ENCODE peak calls at places on chromosomes 1 and 21, in seven cellular contexts. One of them, this sample, is unnamed.

GRCh38 chr1:208885046-208885445 is 640.9 kb upstream of the PLXNA2 start:
- DNase-seq in GM03348: no peak
- DNase-seq in iris pigment epithelial cell: no peak
- DNase-seq in putamen: no peak
- DNase-seq in AG09319: no peak
- DNase-seq in stimulated activated CD4-positive, alpha-beta T cell treated with anti-CD3 and anti-CD28 coated beads, Interleukin-2, amount 100 ng/mL, for 48 hours: no peak
- DNase-seq in germinal center: no peak
- DNase-seq in this sample: no peak

GRCh38 chr1:66436378-66437135 is 97.4 kb upstream of the SGIP1 start:
- DNase-seq in GM03348: peak; percentile 71
- DNase-seq in iris pigment epithelial cell: peak; percentile 88
- DNase-seq in putamen: no peak
- DNase-seq in AG09319: peak; percentile 85
- DNase-seq in stimulated activated CD4-positive, alpha-beta T cell treated with anti-CD3 and anti-CD28 coated beads, Interleukin-2, amount 100 ng/mL, for 48 hours: peak; percentile 43
- DNase-seq in germinal center: peak; percentile 42
- DNase-seq in this sample: peak; percentile 88

GRCh38 chr1:53411541-53412152 is 47.6 kb upstream of the DMRTB1 start:
- DNase-seq in GM03348: no peak
- DNase-seq in iris pigment epithelial cell: peak; percentile 33
- DNase-seq in putamen: no peak
- DNase-seq in AG09319: no peak
- DNase-seq in stimulated activated CD4-positive, alpha-beta T cell treated with anti-CD3 and anti-CD28 coated beads, Interleukin-2, amount 100 ng/mL, for 48 hours: no peak
- DNase-seq in germinal center: no peak
- DNase-seq in this sample: no peak

GRCh38 chr1:31703431-31704260 is at the start of gene COL16A1:
- DNase-seq in GM03348: peak; percentile 94
- DNase-seq in iris pigment epithelial cell: peak; percentile 16
- DNase-seq in putamen: peak; percentile 59
- DNase-seq in AG09319: no peak
- DNase-seq in stimulated activated CD4-positive, alpha-beta T cell treated with anti-CD3 and anti-CD28 coated beads, Interleukin-2, amount 100 ng/mL, for 48 hours: no peak
- DNase-seq in germinal center: peak; percentile 24
- DNase-seq in this sample: no peak

GRCh38 chr1:229699613-229700242 is 73.7 kb downstream of the URB2 start:
- DNase-seq in GM03348: no peak
- DNase-seq in iris pigment epithelial cell: peak; percentile 25
- DNase-seq in putamen: no peak
- DNase-seq in AG09319: no peak
- DNase-seq in stimulated activated CD4-positive, alpha-beta T cell treated with anti-CD3 and anti-CD28 coated beads, Interleukin-2, amount 100 ng/mL, for 48 hours: no peak
- DNase-seq in germinal center: no peak
- DNase-seq in this sample: no peak

GRCh38 chr1:7610106-7610731 is 160.9 kb upstream of the VAMP3 start:
- DNase-seq in GM03348: no peak
- DNase-seq in iris pigment epithelial cell: no peak
- DNase-seq in putamen: no peak
- DNase-seq in AG09319: no peak
- DNase-seq in stimulated activated CD4-positive, alpha-beta T cell treated with anti-CD3 and anti-CD28 coated beads, Interleukin-2, amount 100 ng/mL, for 48 hours: no peak
- DNase-seq in germinal center: no peak
- DNase-seq in this sample: no peak

GRCh38 chr1:169727307-169727706 is 6.6 kb downstream of the SELE start:
- DNase-seq in GM03348: no peak
- DNase-seq in iris pigment epithelial cell: no peak
- DNase-seq in putamen: no peak
- DNase-seq in AG09319: no peak
- DNase-seq in stimulated activated CD4-positive, alpha-beta T cell treated with anti-CD3 and anti-CD28 coated beads, Interleukin-2, amount 100 ng/mL, for 48 hours: no peak
- DNase-seq in germinal center: no peak
- DNase-seq in this sample: no peak

GRCh38 chr21:42245348-42246185 is 26.6 kb downstream of the ABCG1 start:
- DNase-seq in GM03348: no peak
- DNase-seq in iris pigment epithelial cell: no peak
- DNase-seq in putamen: no peak
- DNase-seq in AG09319: no peak
- DNase-seq in stimulated activated CD4-positive, alpha-beta T cell treated with anti-CD3 and anti-CD28 coated beads, Interleukin-2, amount 100 ng/mL, for 48 hours: no peak
- DNase-seq in germinal center: no peak
- DNase-seq in this sample: no peak

GRCh38 chr1:226093621-226094020 is 31.1 kb downstream of the H3-3A start:
- DNase-seq in GM03348: no peak
- DNase-seq in iris pigment epithelial cell: no peak
- DNase-seq in putamen: no peak
- DNase-seq in AG09319: no peak
- DNase-seq in stimulated activated CD4-positive, alpha-beta T cell treated with anti-CD3 and anti-CD28 coated beads, Interleukin-2, amount 100 ng/mL, for 48 hours: no peak
- DNase-seq in germinal center: no peak
- DNase-seq in this sample: no peak

GRCh38 chr21:18529253-18529652 is 125.7 kb upstream of the TMPRSS15 start:
- DNase-seq in GM03348: no peak
- DNase-seq in iris pigment epithelial cell: peak; percentile 55
- DNase-seq in putamen: no peak
- DNase-seq in AG09319: no peak
- DNase-seq in stimulated activated CD4-positive, alpha-beta T cell treated with anti-CD3 and anti-CD28 coated beads, Interleukin-2, amount 100 ng/mL, for 48 hours: no peak
- DNase-seq in germinal center: no peak
- DNase-seq in this sample: no peak

GRCh38 chr1:34013136-34013535 is 149.3 kb downstream of the HMGB4 start:
- DNase-seq in GM03348: no peak
- DNase-seq in iris pigment epithelial cell: no peak
- DNase-seq in putamen: no peak
- DNase-seq in AG09319: no peak
- DNase-seq in stimulated activated CD4-positive, alpha-beta T cell treated with anti-CD3 and anti-CD28 coated beads, Interleukin-2, amount 100 ng/mL, for 48 hours: no peak
- DNase-seq in germinal center: no peak
- DNase-seq in this sample: no peak

GRCh38 chr21:43771199-43771675 is 4.9 kb downstream of the CSTB start:
- DNase-seq in GM03348: no peak
- DNase-seq in iris pigment epithelial cell: no peak
- DNase-seq in putamen: no peak
- DNase-seq in AG09319: no peak
- DNase-seq in stimulated activated CD4-positive, alpha-beta T cell treated with anti-CD3 and anti-CD28 coated beads, Interleukin-2, amount 100 ng/mL, for 48 hours: no peak
- DNase-seq in germinal center: no peak
- DNase-seq in this sample: no peak

This sample was measured in AG09309.